ENCODE peak calls at places on chromosomes 12 and 14, in seven cellular contexts. W is foreskin fibroblast; M is ELR; P is stimulated activated CD4-positive, alpha-beta T cell treated with anti-CD3 and anti-CD28 coated beads, TNF-alpha, amount 100 ng/mL, for 4 hours; E is LoVo; Z is GM10248; D is fibroblast of villous mesenchyme. K is an unnamed sample.

GRCh38 chr12:40444174-40444573 is 219.4 kb downstream of the LRRK2 start:
- DNase-seq in W (no peak), M (no peak), P (no peak), E (no peak), Z (no peak), D (no peak), K (no peak)

GRCh38 chr12:75480469-75480949 is at the start of gene GLIPR1:
- DNase-seq in W (peak), M (peak), P (peak), E (peak), Z (peak), D (peak), K (peak)

GRCh38 chr12:121620328-121620891 is 5.9 kb upstream of the ORAI1 start:
- DNase-seq in W (no peak), M (no peak), P (no peak), E (no peak), Z (no peak), D (no peak), K (peak)

GRCh38 chr14:102196436-102197230 is 56.9 kb downstream of the WDR20 start:
- DNase-seq in W (peak), M (no peak), P (no peak), E (no peak), Z (no peak), D (no peak), K (no peak)

GRCh38 chr14:69247691-69248440 is 12.1 kb upstream of the GALNT16 start:
- DNase-seq in W (peak), M (peak), P (no peak), E (no peak), Z (no peak), D (peak), K (no peak)

GRCh38 chr12:95815635-95816212 is 25.2 kb upstream of the NTN4 start:
- DNase-seq in W (peak), M (peak), P (no peak), E (peak), Z (peak), D (peak), K (peak)

GRCh38 chr14:74860179-74860578 is 15.8 kb downstream of the PROX2 start:
- DNase-seq in W (peak), M (no peak), P (no peak), E (no peak), Z (no peak), D (no peak), K (no peak)

GRCh38 chr12:32615441-32615840 is 63.7 kb upstream of the DNM1L start:
- DNase-seq in W (no peak), M (no peak), P (no peak), E (peak), Z (no peak), D (no peak), K (no peak)

GRCh38 chr14:49975286-49975685 is 82.4 kb downstream of the ARF6 start:
- DNase-seq in W (peak), M (peak), P (no peak), E (peak), Z (no peak), D (peak), K (peak)

GRCh38 chr14:91048256-91048655 is 12.2 kb downstream of the RPS6KA5 start:
- DNase-seq in W (no peak), M (no peak), P (no peak), E (no peak), Z (no peak), D (no peak), K (no peak)

GRCh38 chr14:50800032-50800431 is 30.9 kb downstream of the NIN start:
- DNase-seq in W (peak), M (peak), P (no peak), E (no peak), Z (no peak), D (peak), K (no peak)

GRCh38 chr12:43882578-43883178 is 46.8 kb downstream of the TMEM117 start:
- DNase-seq in W (peak), M (peak), P (no peak), E (peak), Z (peak), D (peak), K (peak)

GRCh38 chr14:75522224-75522764 is at the start of gene BATF:
- DNase-seq in W (no peak), M (no peak), P (peak), E (no peak), Z (peak), D (no peak), K (no peak)

GRCh38 chr12:64383675-64384074 is 6.9 kb downstream of the C12orf56 start:
- DNase-seq in W (peak), M (no peak), P (no peak), E (no peak), Z (no peak), D (no peak), K (no peak)

GRCh38 chr12:52212701-52213540 is 20.1 kb upstream of the KRT7 start:
- DNase-seq in W (no peak), M (no peak), P (no peak), E (no peak), Z (no peak), D (no peak), K (no peak)

GRCh38 chr14:38016497-38016896 is 191.2 kb upstream of the SSTR1 start:
- DNase-seq in W (peak), M (peak), P (no peak), E (no peak), Z (no peak), D (no peak), K (no peak)

GRCh38 chr14:72801381-72801812 is 92.5 kb downstream of the DPF3 start:
- DNase-seq in W (peak), M (peak), P (no peak), E (peak), Z (no peak), D (peak), K (peak)

GRCh38 chr12:5969156-5969973 is 24.3 kb upstream of the ANO2 start:
- DNase-seq in W (no peak), M (no peak), P (no peak), E (no peak), Z (no peak), D (no peak), K (no peak)

GRCh38 chr12:70695361-70696023 is 58.3 kb upstream of the PTPRB start:
- DNase-seq in W (no peak), M (no peak), P (no peak), E (no peak), Z (no peak), D (no peak), K (no peak)

GRCh38 chr12:61018571-61018970 is 1241.6 kb upstream of the USP15 start:
- DNase-seq in W (no peak), M (no peak), P (no peak), E (no peak), Z (peak), D (no peak), K (no peak)

GRCh38 chr12:4975574-4975973 is 65.9 kb downstream of the KCNA1 start:
- DNase-seq in W (no peak), M (no peak), P (no peak), E (no peak), Z (peak), D (no peak), K (no peak)

GRCh38 chr14:68363841-68364711 is 428.8 kb downstream of the ZFP36L1 start:
- DNase-seq in W (no peak), M (peak), P (no peak), E (no peak), Z (no peak), D (peak), K (peak)

GRCh38 chr14:92122351-92122677 is 545 bp downstream of the CPSF2 start:
- DNase-seq in W (peak), M (peak), P (no peak), E (peak), Z (peak), D (peak), K (peak)

GRCh38 chr12:109670647-109671046 is 43.0 kb upstream of the FAM222A start:
- DNase-seq in W (no peak), M (no peak), P (no peak), E (no peak), Z (no peak), D (no peak), K (no peak)

GRCh38 chr12:24562761-24563392 is 386.0 kb downstream of the BCAT1 start:
- DNase-seq in W (peak), M (peak), P (no peak), E (no peak), Z (peak), D (peak), K (peak)

K was measured in astrocyte of the hippocampus.